ENCODE peak calls at places on chromosome 21, in five cellular contexts. U is psoas muscle; O is G401; C is stimulated activated CD8-positive, alpha-beta memory T cell treated with anti-CD3 and anti-CD28 coated beads, Interleukin-4, amount 100 ng/mL, for 1 hour; Q is tibial artery. A is an unnamed sample.

GRCh38 chr21:45147473-45148315 is 73.3 kb downstream of the ADARB1 start:
- DNase-seq in C (no peak), Q (no peak), O (no peak), U (no peak), A (no peak)

GRCh38 chr21:15122241-15122640 is 57.4 kb upstream of the NRIP1 start:
- DNase-seq in O (no peak), U (peak), Q (no peak), C (no peak), A (no peak)

GRCh38 chr21:26795866-26796329 is 49.3 kb downstream of the ADAMTS1 start:
- DNase-seq in Q (peak), C (no peak), U (no peak), O (no peak), A (peak)

GRCh38 chr21:16945580-16945979 is 567.3 kb upstream of the CXADR start:
- DNase-seq in U (no peak), O (no peak), C (no peak), Q (no peak), A (no peak)

GRCh38 chr21:32015740-32016139 is 142.9 kb downstream of the HUNK start:
- DNase-seq in Q (no peak), O (no peak), U (no peak), C (no peak), A (no peak)

GRCh38 chr21:27954806-27955205 is 987.9 kb upstream of the ADAMTS5 start:
- DNase-seq in Q (no peak), C (no peak), U (no peak), O (peak), A (no peak)

GRCh38 chr21:41066086-41066938 is 101.6 kb upstream of the BACE2 start:
- DNase-seq in O (no peak), Q (no peak), U (no peak), C (no peak), A (no peak)

GRCh38 chr21:32386195-32386870 is 6.5 kb downstream of the URB1 start:
- DNase-seq in C (no peak), Q (no peak), U (no peak), O (no peak), A (peak)

GRCh38 chr21:34204021-34204420 is 130.6 kb downstream of the MRPS6 start:
- DNase-seq in C (no peak), O (peak), U (no peak), Q (no peak), A (no peak)

GRCh38 chr21:36850372-36850771 is 116.1 kb downstream of the HLCS start:
- DNase-seq in U (no peak), C (no peak), Q (no peak), O (no peak), A (no peak)

GRCh38 chr21:33760641-33761103 is 118.4 kb downstream of the ITSN1 start:
- DNase-seq in C (no peak), Q (no peak), O (peak), U (no peak), A (no peak)

GRCh38 chr21:38664315-38664714 is 141.4 kb upstream of the ETS2 start:
- DNase-seq in U (no peak), Q (no peak), O (no peak), C (no peak), A (no peak)

GRCh38 chr21:14541840-14542495 is 4.1 kb downstream of the SAMSN1 start:
- DNase-seq in C (no peak), O (no peak), U (no peak), Q (no peak), A (no peak)

GRCh38 chr21:34546556-34546955 is 34.5 kb upstream of the KCNE1 start:
- DNase-seq in U (no peak), O (no peak), Q (no peak), C (no peak), A (no peak)

GRCh38 chr21:42187976-42188653 is 30.8 kb upstream of the ABCG1 start:
- DNase-seq in Q (peak), O (no peak), U (no peak), C (peak), A (no peak)

GRCh38 chr21:42369821-42370220 is 3.5 kb upstream of the TFF1 start:
- DNase-seq in O (no peak), Q (no peak), U (no peak), C (no peak), A (no peak)

A was measured in SW480.